ENCODE peak calls at places on chromosome 2, in ten cellular contexts. P is transverse colon, V is prostate gland, Z is foreskin fibroblast, Y is kidney epithelial cell, N is psoas muscle, I is body of pancreas, K is left ventricle myocardium inferior, O is epithelial cell of esophagus, D is endodermal cell. X is an unnamed sample.

GRCh38 chr2:232925769-232926163 is 55.7 kb downstream of the SNORC start:
- DNase-seq in Y (no peak), O (no peak), V (no peak), Z (no peak), I (no peak), P (no peak), D (no peak), N (no peak), K (no peak), X (no peak)

GRCh38 chr2:202871161-202872141 is at the start of gene ICA1L:
- DNase-seq in K (peak; percentile 70), D (peak; percentile 88), V (peak; percentile 35), P (peak; percentile 56), Z (peak; percentile 48), I (peak; percentile 76), O (peak; percentile 42), Y (no peak), N (peak; percentile 83), X (peak; percentile 58)

GRCh38 chr2:173214213-173214612 is 138.6 kb downstream of the MAP3K20 start:
- DNase-seq in K (no peak), P (no peak), N (peak; percentile 57), Y (no peak), D (no peak), V (peak; percentile 68), O (peak; percentile 99), Z (no peak), I (no peak), X (no peak)

GRCh38 chr2:73386342-73386868 is 769 bp downstream of the ALMS1 start:
- DNase-seq in Z (no peak), D (no peak), K (no peak), N (no peak), O (no peak), Y (no peak), V (no peak), I (no peak), P (no peak), X (no peak)

GRCh38 chr2:23422089-23423061 is 37.4 kb downstream of the KLHL29 start:
- DNase-seq in K (no peak), N (no peak), I (no peak), V (no peak), P (no peak), Y (no peak), Z (no peak), D (peak; percentile 52), O (no peak), X (no peak)

GRCh38 chr2:186862869-186863709 is 14.1 kb upstream of the ZSWIM2 start:
- DNase-seq in D (no peak), Y (no peak), P (no peak), I (no peak), N (no peak), K (no peak), V (no peak), Z (no peak), O (peak; percentile 72), X (peak; percentile 52)

GRCh38 chr2:30270166-30270565 is 38.8 kb downstream of the LBH start:
- DNase-seq in Z (no peak), K (no peak), P (no peak), I (no peak), O (no peak), D (peak; percentile 7), V (no peak), N (no peak), Y (no peak), X (no peak)

GRCh38 chr2:241728627-241729026 is 5.8 kb upstream of the D2HGDH start:
- DNase-seq in N (peak; percentile 90), O (no peak), D (no peak), K (peak; percentile 80), V (no peak), P (no peak), Z (no peak), Y (no peak), I (no peak), X (no peak)

GRCh38 chr2:197707316-197708213 is 2.4 kb downstream of the MARS2 start:
- DNase-seq in P (no peak), N (no peak), I (no peak), V (no peak), D (peak; percentile 60), K (no peak), Y (peak; percentile 16), O (peak; percentile 67), Z (peak; percentile 43), X (peak; percentile 69)
- H3K4me3 ChIP-seq in P (no peak overlapping the region), N (peak overlapping the region; percentile 97), I (no peak overlapping the region), V (no peak overlapping the region), D (peak overlapping the region; percentile 96), K (peak overlapping the region; percentile 84), Y (peak overlapping the region; percentile 13), O (peak overlapping the region; percentile 87), Z (peak overlapping the region; percentile 85), X (peak overlapping the region; percentile 87)

GRCh38 chr2:218959761-218960195 is 312 bp downstream of the CDK5R2 start:
- DNase-seq in V (no peak), O (no peak), I (no peak), D (no peak), K (no peak), Y (no peak), N (no peak), P (no peak), Z (no peak), X (no peak)
- TF ChIP-seq CTCF in V (no peak), O (no peak), I (no peak), D (peak; percentile 20), K (no peak), Y (no peak), N (no peak), P (no peak), Z (no peak), X (no peak)

DNA sequence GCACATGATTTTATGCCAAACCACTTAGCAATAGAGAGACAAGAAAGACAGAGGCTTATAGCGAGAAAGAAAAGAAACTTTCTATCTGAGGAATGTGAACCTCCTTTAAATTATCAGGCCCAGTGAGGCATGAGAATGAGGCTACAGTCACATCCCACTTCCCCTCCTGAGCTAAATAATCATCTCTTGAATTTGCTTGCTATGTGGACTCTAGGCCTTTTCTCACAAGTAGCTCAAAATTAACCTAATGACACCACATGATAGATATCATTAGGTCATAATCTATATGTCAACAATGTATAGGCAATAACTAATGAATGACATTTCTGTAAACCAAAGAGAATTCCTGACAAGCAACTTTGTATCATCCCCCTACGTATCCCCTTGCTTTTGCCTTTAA is 301.5 kb upstream of the MGAT5 start:
- DNase-seq in N (no peak), I (no peak), Y (no peak), V (no peak), Z (no peak), O (no peak), K (no peak), P (no peak), D (no peak), X (no peak)
- H3K4me3 ChIP-seq in N (no peak overlapping the region), I (no peak overlapping the region), Y (no peak overlapping the region), V (no peak overlapping the region), Z (no peak overlapping the region), O (no peak overlapping the region), K (no peak overlapping the region), P (no peak overlapping the region), D (no peak overlapping the region), X (no peak overlapping the region)

DNA sequence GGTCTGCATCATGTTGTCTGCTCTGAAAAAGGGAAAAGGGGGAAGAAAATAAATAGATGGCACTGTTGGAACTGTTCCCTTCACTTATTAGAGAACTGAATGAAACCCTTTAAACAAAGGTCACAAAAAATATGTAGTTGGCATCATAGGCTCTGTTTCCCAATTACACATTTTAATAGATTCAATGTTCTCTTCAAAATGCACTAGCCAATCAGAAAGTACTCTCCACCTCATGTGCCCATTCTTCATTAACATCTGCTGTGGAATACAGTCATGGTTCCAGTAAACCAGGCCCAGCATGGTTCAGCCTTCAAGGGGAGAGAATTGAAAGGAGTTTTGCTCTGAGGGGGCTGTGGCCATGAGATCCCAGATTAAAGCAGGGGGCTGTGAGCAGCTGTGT is 166.0 kb upstream of the CREB1 start:
- DNase-seq in P (no peak), Z (no peak), N (no peak), O (no peak), Y (no peak), V (no peak), I (no peak), D (no peak), K (no peak), X (no peak)
- TF ChIP-seq CTCF in P (no peak), Z (no peak), N (no peak), O (no peak), Y (no peak), V (no peak), I (no peak), D (no peak), K (no peak), X (no peak)

DNA sequence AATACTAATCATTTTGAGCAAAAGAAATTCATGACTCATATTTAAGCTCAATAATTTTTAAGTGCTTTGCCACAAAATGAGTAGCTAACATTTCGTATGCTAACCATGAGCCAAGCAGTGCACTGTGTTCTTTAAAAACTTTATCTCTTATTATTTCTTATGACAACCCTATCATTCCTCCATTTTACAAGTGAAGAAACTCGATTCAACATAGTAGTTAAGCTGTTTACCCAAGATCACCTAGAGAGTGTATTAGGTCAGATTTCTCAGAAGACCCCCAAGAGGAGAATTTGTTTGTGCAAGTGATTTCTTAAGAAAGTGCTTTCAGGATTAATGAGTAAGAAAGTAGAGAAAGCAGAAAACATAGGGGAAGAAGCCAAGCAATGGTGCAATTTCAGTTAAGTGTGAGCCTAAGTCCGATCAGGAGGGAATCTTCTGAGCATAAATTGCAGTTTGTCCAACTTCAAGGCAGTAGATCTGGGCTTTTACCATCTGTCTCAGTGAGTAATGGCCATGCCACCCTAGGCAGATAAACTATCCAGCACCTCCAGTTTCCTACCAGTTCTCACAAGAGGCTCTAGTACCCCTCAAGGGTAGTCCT is 202.7 kb downstream of the SCG2 start:
- DNase-seq in I (no peak), V (no peak), Z (no peak), K (no peak), P (no peak), O (no peak), Y (no peak), N (no peak), D (no peak), X (no peak)
- H3K4me3 ChIP-seq in I (no peak overlapping the region), V (no peak overlapping the region), Z (no peak overlapping the region), K (no peak overlapping the region), P (no peak overlapping the region), O (no peak overlapping the region), Y (no peak overlapping the region), N (no peak overlapping the region), D (no peak overlapping the region), X (no peak overlapping the region)